ENCODE peak calls at places on chromosome 10, in ten cellular contexts. S is GM12892, B is nucleus accumbens, K is NAMALWA, G is Caki2, A is G401, D is NCI-H2081, Z is right atrium auricular region, U is NCI-H2029, C is dermis microvascular lymphatic vessel endothelial cell. P is an unnamed sample.
A peak's percentile ranks its signal among the peaks of the same experiment; 100 is the strongest.

GRCh38 chr10:124697837-124698559 is 46.2 kb downstream of the FAM53B start:
- DNase-seq in S (no peak), B (no peak), K (no peak), G (no peak), A (no peak), D (peak; percentile 16), Z (no peak), U (peak; percentile 45), C (peak; percentile 30), P (no peak)

GRCh38 chr10:74652664-74653063 is 173.7 kb upstream of the KAT6B start:
- DNase-seq in S (no peak), B (no peak), K (no peak), G (no peak), A (no peak), D (no peak), Z (no peak), U (no peak), C (no peak), P (no peak)

GRCh38 chr10:80497187-80498038 is 40.3 kb upstream of the SH2D4B start:
- DNase-seq in S (no peak), B (no peak), K (no peak), G (no peak), A (no peak), D (no peak), Z (peak; percentile 76), U (no peak), C (peak; percentile 94), P (no peak)

GRCh38 chr10:128709975-128710794 is 584.0 kb upstream of the MKI67 start:
- DNase-seq in S (no peak), B (no peak), K (no peak), G (no peak), A (no peak), D (no peak), Z (no peak), U (no peak), C (no peak), P (no peak)

GRCh38 chr10:76554478-76554877 is 1083.1 kb downstream of the KCNMA1 start:
- DNase-seq in S (no peak), B (no peak), K (no peak), G (no peak), A (no peak), D (no peak), Z (no peak), U (no peak), C (no peak), P (no peak)

GRCh38 chr10:61994404-61995031 is 93.0 kb downstream of the ARID5B start:
- DNase-seq in S (no peak), B (no peak), K (no peak), G (no peak), A (no peak), D (no peak), Z (no peak), U (no peak), C (peak; percentile 6), P (no peak)

GRCh38 chr10:103712898-103713498 is 142.4 kb downstream of the SH3PXD2A start:
- DNase-seq in S (peak; percentile 59), B (no peak), K (peak; percentile 87), G (peak; percentile 45), A (peak; percentile 86), D (peak; percentile 43), Z (peak; percentile 92), U (peak; percentile 5), C (peak; percentile 68), P (no peak)

GRCh38 chr10:124728071-124728829 is 15.9 kb downstream of the FAM53B start:
- DNase-seq in S (no peak), B (no peak), K (peak; percentile 53), G (no peak), A (no peak), D (no peak), Z (no peak), U (no peak), C (peak; percentile 83), P (no peak)

GRCh38 chr10:116289652-116290051 is 16.6 kb upstream of the GFRA1 start:
- DNase-seq in S (no peak), B (no peak), K (no peak), G (no peak), A (no peak), D (no peak), Z (no peak), U (no peak), C (no peak), P (no peak)

GRCh38 chr10:45428611-45429510 is 54.8 kb downstream of the ALOX5 start:
- DNase-seq in S (no peak), B (no peak), K (no peak), G (no peak), A (no peak), D (no peak), Z (peak; percentile 46), U (no peak), C (no peak), P (no peak)

GRCh38 chr10:92849234-92849525 is 860 bp downstream of the EXOC6 start:
- DNase-seq in S (no peak), B (no peak), K (peak; percentile 67), G (no peak), A (peak; percentile 72), D (peak; percentile 59), Z (no peak), U (no peak), C (peak; percentile 55), P (no peak)

GRCh38 chr10:454860-455259 is 234.6 kb downstream of the DIP2C start:
- DNase-seq in S (no peak), B (no peak), K (no peak), G (peak; percentile 82), A (peak; percentile 41), D (no peak), Z (no peak), U (no peak), C (peak; percentile 62), P (no peak)

GRCh38 chr10:24706479-24707118 is 17.1 kb downstream of the ARHGAP21 start:
- DNase-seq in S (no peak), B (no peak), K (no peak), G (peak; percentile 63), A (peak; percentile 78), D (peak; percentile 20), Z (no peak), U (no peak), C (peak; percentile 89), P (no peak)

GRCh38 chr10:68247931-68248330 is 16.0 kb upstream of the ATOH7 start:
- DNase-seq in S (no peak), B (no peak), K (no peak), G (no peak), A (peak; percentile 65), D (no peak), Z (no peak), U (no peak), C (no peak), P (no peak)

GRCh38 chr10:113059001-113059780 is 109.1 kb downstream of the TCF7L2 start:
- DNase-seq in S (no peak), B (no peak), K (no peak), G (peak; percentile 25), A (no peak), D (no peak), Z (no peak), U (no peak), C (peak; percentile 43), P (no peak)

GRCh38 chr10:83122336-83122735 is 1017.0 kb upstream of the GHITM start:
- DNase-seq in S (no peak), B (no peak), K (no peak), G (no peak), A (no peak), D (no peak), Z (no peak), U (no peak), C (no peak), P (no peak)

GRCh38 chr10:14803827-14804226 is 29.1 kb upstream of the FAM107B start:
- DNase-seq in S (no peak), B (no peak), K (no peak), G (no peak), A (no peak), D (no peak), Z (no peak), U (no peak), C (no peak), P (no peak)

GRCh38 chr10:98270786-98271185 is 2.8 kb upstream of the LOXL4 start:
- DNase-seq in S (no peak), B (no peak), K (no peak), G (no peak), A (no peak), D (no peak), Z (no peak), U (no peak), C (no peak), P (no peak)

GRCh38 chr10:15744217-15744865 is 24.6 kb upstream of the ITGA8 start:
- DNase-seq in S (peak; percentile 14), B (no peak), K (peak; percentile 71), G (peak; percentile 22), A (peak; percentile 35), D (peak; percentile 19), Z (no peak), U (no peak), C (peak; percentile 79), P (no peak)

GRCh38 chr10:100364735-100365391 is 17.8 kb downstream of the SCD start:
- DNase-seq in S (no peak), B (peak; percentile 10), K (no peak), G (peak; percentile 96), A (peak; percentile 69), D (peak; percentile 74), Z (peak; percentile 88), U (peak; percentile 63), C (peak; percentile 91), P (no peak)

GRCh38 chr10:96263173-96263572 is 8.2 kb downstream of the BLNK start:
- DNase-seq in S (no peak), B (no peak), K (no peak), G (no peak), A (peak; percentile 74), D (no peak), Z (no peak), U (no peak), C (no peak), P (no peak)

GRCh38 chr10:78934499-78934898 is 134.3 kb upstream of the ZMIZ1 start:
- DNase-seq in S (no peak), B (no peak), K (no peak), G (peak; percentile 34), A (no peak), D (no peak), Z (no peak), U (no peak), C (peak; percentile 13), P (no peak)

GRCh38 chr10:104300736-104301292 is 31.8 kb downstream of the GSTO2 start:
- DNase-seq in S (no peak), B (no peak), K (peak; percentile 68), G (peak; percentile 72), A (peak; percentile 92), D (peak; percentile 88), Z (peak; percentile 91), U (peak; percentile 61), C (peak; percentile 97), P (no peak)

GRCh38 chr10:123621910-123622309 is 44.2 kb upstream of the GPR26 start:
- DNase-seq in S (no peak), B (no peak), K (no peak), G (no peak), A (no peak), D (no peak), Z (no peak), U (no peak), C (no peak), P (no peak)

GRCh38 chr10:5523796-5524574 is 776 bp upstream of the CALML3 start:
- DNase-seq in S (no peak), B (no peak), K (no peak), G (no peak), A (no peak), D (no peak), Z (no peak), U (no peak), C (no peak), P (no peak)

GRCh38 chr10:130027716-130028464 is 63.8 kb upstream of the EBF3 start:
- DNase-seq in S (no peak), B (no peak), K (no peak), G (no peak), A (no peak), D (no peak), Z (no peak), U (peak; percentile 54), C (no peak), P (no peak)

GRCh38 chr10:4283841-4284610 is 499.0 kb upstream of the KLF6 start:
- DNase-seq in S (no peak), B (no peak), K (no peak), G (no peak), A (peak; percentile 12), D (no peak), Z (peak; percentile 66), U (no peak), C (no peak), P (no peak)

GRCh38 chr10:124053971-124054370 is 39.4 kb downstream of the CHST15 start:
- DNase-seq in S (no peak), B (no peak), K (no peak), G (no peak), A (no peak), D (no peak), Z (no peak), U (peak; percentile 19), C (peak; percentile 62), P (no peak)

P was measured in vagina.